ENCODE peak calls at places on chromosomes 11 and 22, in seven cellular contexts. R, I, Q, P, W, T and G are unnamed samples.

GRCh38 chr11:88174627-88175003 is 628 bp downstream of the RAB38 start:
- DNase-seq in T (no peak), I (peak), Q (no peak), W (peak), P (no peak), R (peak), G (peak)

GRCh38 chr11:32379714-32380113 is 55.6 kb downstream of the WT1 start:
- DNase-seq in P (no peak), I (no peak), W (no peak), R (no peak), T (no peak), Q (no peak), G (no peak)

GRCh38 chr11:29679996-29680395 is 336.8 kb downstream of the KCNA4 start:
- DNase-seq in Q (no peak), W (no peak), P (no peak), T (no peak), I (no peak), R (no peak), G (no peak)

GRCh38 chr22:36467946-36468345 is 13.5 kb downstream of the TXN2 start:
- DNase-seq in P (no peak), Q (no peak), T (peak), R (peak), W (no peak), I (no peak), G (peak)

GRCh38 chr22:42281284-42281683 is 10.8 kb upstream of the TCF20 start:
- DNase-seq in P (no peak), T (no peak), Q (no peak), I (no peak), R (no peak), W (peak), G (no peak)

GRCh38 chr11:128802358-128802981 is 64.6 kb downstream of the KCNJ1 start:
- DNase-seq in P (no peak), I (peak), R (no peak), W (peak), Q (no peak), T (no peak), G (peak)

GRCh38 chr22:28051787-28052356 is 132.8 kb upstream of the PITPNB start:
- DNase-seq in R (no peak), Q (peak), T (no peak), P (no peak), W (peak), I (peak), G (peak)

GRCh38 chr22:31154975-31155374 is 5.0 kb upstream of the RNF185 start:
- DNase-seq in Q (no peak), P (no peak), I (no peak), W (no peak), T (no peak), R (no peak), G (no peak)

GRCh38 chr11:65719887-65720236 is 736 bp downstream of the RNASEH2C start:
- DNase-seq in I (no peak), Q (no peak), P (no peak), W (peak), R (no peak), T (no peak), G (peak)

GRCh38 chr11:95584180-95584579 is 205.4 kb downstream of the FAM76B start:
- DNase-seq in P (no peak), Q (no peak), T (no peak), I (no peak), W (no peak), R (no peak), G (no peak)

GRCh38 chr22:36734171-36735058 is 30.9 kb upstream of the CACNG2 start:
- DNase-seq in P (no peak), T (peak), Q (no peak), W (peak), I (peak), R (no peak), G (peak)

GRCh38 chr11:121829159-121829643 is 286.8 kb downstream of the BLID start:
- DNase-seq in W (no peak), T (peak), I (no peak), Q (no peak), P (no peak), R (peak), G (peak)

GRCh38 chr11:61551630-61552029 is 29.2 kb downstream of the SYT7 start:
- DNase-seq in P (no peak), Q (peak), R (no peak), W (peak), I (no peak), T (peak), G (peak)

GRCh38 chr11:73308003-73308962 is at the start of gene ARHGEF17:
- DNase-seq in Q (peak), T (no peak), R (no peak), I (peak), W (peak), P (peak), G (peak)